ENCODE peak calls at places on chromosomes 7 and 10, in five cellular contexts. I is H9, W is IMR-90, A is mesenchymal stem cell, V is mesendoderm. S is an unnamed sample.

GRCh38 chr10:8489823-8490222 is 435.3 kb downstream of the GATA3 start:
- DNase-seq in V (peak), W (no peak), I (no peak), A (no peak), S (no peak)

GRCh38 chr7:134988161-134988560 is 1.9 kb downstream of the AGBL3 start:
- DNase-seq in I (no peak), W (no peak), V (no peak), A (no peak), S (no peak)

GRCh38 chr7:84219310-84219709 is 24.7 kb upstream of the SEMA3A start:
- DNase-seq in A (no peak), V (no peak), W (no peak), I (no peak), S (no peak)

GRCh38 chr10:73601486-73601921 is 10.4 kb upstream of the USP54 start:
- DNase-seq in A (no peak), W (peak), V (peak), I (peak), S (no peak)

GRCh38 chr10:7000063-7000462 is 410.8 kb downstream of the SFMBT2 start:
- DNase-seq in I (no peak), A (no peak), W (no peak), V (no peak), S (no peak)

GRCh38 chr7:152853236-152853635 is 93.7 kb downstream of the ACTR3B start:
- DNase-seq in A (no peak), V (no peak), I (no peak), W (no peak), S (no peak)

GRCh38 chr10:132294196-132294520 is 13.6 kb downstream of the STK32C start:
- DNase-seq in I (no peak), A (no peak), W (no peak), V (peak), S (no peak)

GRCh38 chr7:33716581-33717477 is 188.5 kb upstream of the BMPER start:
- DNase-seq in W (peak), I (no peak), A (peak), V (peak), S (peak)

GRCh38 chr7:69736411-69736810 is 138.1 kb downstream of the AUTS2 start:
- DNase-seq in W (no peak), I (no peak), A (no peak), V (no peak), S (no peak)

GRCh38 chr7:124784879-124785818 is 19.6 kb upstream of the GPR37 start:
- DNase-seq in W (peak), I (peak), V (peak), A (peak), S (peak)

GRCh38 chr7:95469850-95470249 is 15.9 kb upstream of the ASB4 start:
- DNase-seq in W (no peak), V (peak), A (no peak), I (no peak), S (no peak)

GRCh38 chr7:128117691-128118090 is 86.5 kb upstream of the LRRC4 start:
- DNase-seq in W (no peak), V (no peak), A (no peak), I (no peak), S (no peak)

GRCh38 chr10:62037166-62037831 is 135.8 kb downstream of the ARID5B start:
- DNase-seq in V (peak), A (peak), I (no peak), W (peak), S (no peak)

GRCh38 chr10:132257907-132258306 is 49.8 kb downstream of the STK32C start:
- DNase-seq in W (no peak), I (no peak), A (no peak), V (no peak), S (no peak)

GRCh38 chr7:106750773-106751172 is 89.8 kb upstream of the CCDC71L start:
- DNase-seq in W (no peak), A (no peak), I (no peak), V (no peak), S (no peak)

GRCh38 chr7:11833431-11833830 is 1.4 kb upstream of the THSD7A start:
- DNase-seq in A (no peak), I (no peak), V (peak), W (no peak), S (no peak)

GRCh38 chr10:3691482-3691881 is 93.5 kb downstream of the KLF6 start:
- DNase-seq in A (no peak), V (no peak), I (no peak), W (peak), S (no peak)

GRCh38 chr7:73973091-73973490 is 54.9 kb upstream of the ELN start:
- DNase-seq in W (no peak), V (no peak), A (no peak), I (no peak), S (no peak)

GRCh38 chr10:129958118-129958685 is 5.9 kb downstream of the EBF3 start:
- DNase-seq in V (peak), W (no peak), A (no peak), I (no peak), S (peak)

GRCh38 chr10:112548535-112549276 is 101.7 kb downstream of the VTI1A start:
- DNase-seq in A (no peak), V (no peak), I (no peak), W (no peak), S (no peak)

GRCh38 chr10:76126607-76127190 is 695.3 kb downstream of the LRMDA start:
- DNase-seq in A (peak), W (no peak), V (no peak), I (no peak), S (no peak)

GRCh38 chr10:59580257-59580863 is 129.3 kb downstream of the SLC16A9 start:
- DNase-seq in A (peak), W (peak), V (peak), I (no peak), S (no peak)

GRCh38 chr7:157795631-157796030 is 458.8 kb downstream of the DNAJB6 start:
- DNase-seq in V (no peak), I (peak), W (no peak), A (no peak), S (no peak)

GRCh38 chr7:29723599-29723998 is 82.7 kb upstream of the WIPF3 start:
- DNase-seq in A (peak), V (peak), I (no peak), W (peak), S (peak)

GRCh38 chr10:17006631-17007161 is 122.9 kb downstream of the CUBN start:
- DNase-seq in I (no peak), V (peak), W (peak), A (peak), S (no peak)

GRCh38 chr10:49111320-49111698 is 4.0 kb downstream of the VSTM4 start:
- DNase-seq in A (no peak), W (no peak), I (no peak), V (no peak), S (no peak)

GRCh38 chr10:31693499-31693898 is 235.1 kb downstream of the ARHGAP12 start:
- DNase-seq in W (no peak), A (no peak), V (no peak), I (no peak), S (no peak)

GRCh38 chr10:31152421-31153133 is 120.9 kb upstream of the ZNF438 start:
- DNase-seq in A (no peak), V (peak), I (no peak), W (no peak), S (no peak)

GRCh38 chr7:155921804-155922506 is 109.7 kb upstream of the SHH start:
- DNase-seq in I (peak), V (peak), W (no peak), A (no peak), S (no peak)

GRCh38 chr10:124417846-124418725 is 637 bp downstream of the OAT start:
- DNase-seq in W (peak), V (peak), I (peak), A (peak), S (peak)

GRCh38 chr7:111516612-111517011 is 45.7 kb downstream of the IMMP2L start:
- DNase-seq in A (no peak), V (no peak), W (no peak), I (no peak), S (no peak)

GRCh38 chr7:44391171-44391570 is 65.8 kb upstream of the CAMK2B start:
- DNase-seq in I (peak), W (no peak), V (no peak), A (no peak), S (no peak)

GRCh38 chr10:59177031-59177861 is 803 bp downstream of the PHYHIPL start:
- DNase-seq in I (peak), W (peak), V (peak), A (peak), S (peak)

GRCh38 chr7:77386165-77386824 is 29.9 kb downstream of the GSAP start:
- DNase-seq in V (no peak), A (no peak), W (no peak), I (no peak), S (no peak)

GRCh38 chr7:131556055-131556911 is at the start of gene PODXL:
- DNase-seq in A (peak), W (peak), V (peak), I (peak), S (peak)

GRCh38 chr7:135260930-135261721 is 27.5 kb downstream of the STRA8 start:
- DNase-seq in W (peak), I (peak), V (peak), A (no peak), S (no peak)

GRCh38 chr7:70259497-70259896 is 661.2 kb downstream of the AUTS2 start:
- DNase-seq in V (no peak), W (no peak), A (no peak), I (no peak), S (no peak)

GRCh38 chr10:21570761-21571521 is 36.9 kb downstream of the MLLT10 start:
- DNase-seq in A (no peak), W (no peak), I (no peak), V (no peak), S (no peak)

DNA sequence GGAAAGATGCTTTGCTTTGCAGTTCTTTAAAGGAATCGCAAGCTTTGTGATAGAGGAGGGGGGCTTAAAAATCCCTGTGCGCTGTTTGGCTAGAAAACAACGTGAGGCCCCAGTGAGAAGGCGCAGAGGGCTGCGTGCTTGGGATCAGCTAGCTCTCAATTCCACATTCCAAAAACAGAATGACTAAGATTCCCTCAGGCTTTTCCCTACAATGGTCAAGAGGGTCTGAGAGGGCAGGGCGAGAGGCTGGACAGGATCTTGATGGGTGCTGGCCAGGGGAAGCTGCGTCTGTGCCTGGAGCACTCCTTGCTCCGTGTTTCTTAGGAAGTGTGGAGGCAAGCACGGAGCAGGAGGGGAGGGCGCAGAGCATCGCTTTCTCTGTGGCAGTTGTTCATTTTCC is 72.1 kb upstream of the INHBA start:
- DNase-seq in I (no peak), A (no peak), V (no peak), W (no peak), S (no peak)
- H2BK5ac ChIP-seq in I (no peak), A (no peak), V (no peak), W (no peak), S (no peak)

GRCh38 chr10:109911903-109912302 is 11.4 kb downstream of the XPNPEP1 start:
- DNase-seq in A (no peak), V (no peak), W (no peak), I (no peak), S (no peak)
- H2BK5ac ChIP-seq in A (no peak), V (no peak), W (no peak), I (no peak), S (no peak)

GRCh38 chr7:50812847-50813475 is 30.3 kb upstream of the GRB10 start:
- DNase-seq in V (peak), A (peak), W (peak), I (no peak), S (no peak)
- H2BK5ac ChIP-seq in V (peak), A (no peak), W (no peak), I (no peak), S (no peak)

DNA sequence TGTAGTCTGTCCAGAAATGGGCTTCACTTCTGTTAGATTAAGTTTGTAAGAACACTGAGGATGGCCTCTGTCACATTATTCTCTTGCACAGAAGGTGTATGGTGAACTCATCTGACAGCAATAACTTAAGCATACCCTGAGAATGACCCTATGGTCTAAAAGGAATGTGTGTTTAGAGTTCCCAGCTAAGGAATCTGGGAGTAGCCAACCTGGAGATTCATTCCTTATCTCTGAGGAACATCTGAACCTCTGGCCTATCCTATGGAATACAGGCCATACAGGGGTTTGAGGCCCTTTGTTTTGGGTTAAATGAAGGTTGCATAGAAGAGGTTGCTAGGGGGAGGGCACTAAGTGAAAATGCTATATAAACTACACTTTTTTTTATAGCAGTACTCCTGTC is 41.4 kb downstream of the LAMB4 start:
- DNase-seq in A (peak), I (no peak), W (no peak), V (peak), S (no peak)
- H2BK5ac ChIP-seq in A (no peak), I (no peak), W (peak), V (no peak), S (no peak)

GRCh38 chr10:102394079-102394800 is 1.3 kb upstream of the NFKB2 start:
- DNase-seq in W (peak), I (peak), A (peak), V (peak), S (peak)
- H2BK5ac ChIP-seq in W (peak), I (no peak), A (no peak), V (no peak), S (no peak)

DNA sequence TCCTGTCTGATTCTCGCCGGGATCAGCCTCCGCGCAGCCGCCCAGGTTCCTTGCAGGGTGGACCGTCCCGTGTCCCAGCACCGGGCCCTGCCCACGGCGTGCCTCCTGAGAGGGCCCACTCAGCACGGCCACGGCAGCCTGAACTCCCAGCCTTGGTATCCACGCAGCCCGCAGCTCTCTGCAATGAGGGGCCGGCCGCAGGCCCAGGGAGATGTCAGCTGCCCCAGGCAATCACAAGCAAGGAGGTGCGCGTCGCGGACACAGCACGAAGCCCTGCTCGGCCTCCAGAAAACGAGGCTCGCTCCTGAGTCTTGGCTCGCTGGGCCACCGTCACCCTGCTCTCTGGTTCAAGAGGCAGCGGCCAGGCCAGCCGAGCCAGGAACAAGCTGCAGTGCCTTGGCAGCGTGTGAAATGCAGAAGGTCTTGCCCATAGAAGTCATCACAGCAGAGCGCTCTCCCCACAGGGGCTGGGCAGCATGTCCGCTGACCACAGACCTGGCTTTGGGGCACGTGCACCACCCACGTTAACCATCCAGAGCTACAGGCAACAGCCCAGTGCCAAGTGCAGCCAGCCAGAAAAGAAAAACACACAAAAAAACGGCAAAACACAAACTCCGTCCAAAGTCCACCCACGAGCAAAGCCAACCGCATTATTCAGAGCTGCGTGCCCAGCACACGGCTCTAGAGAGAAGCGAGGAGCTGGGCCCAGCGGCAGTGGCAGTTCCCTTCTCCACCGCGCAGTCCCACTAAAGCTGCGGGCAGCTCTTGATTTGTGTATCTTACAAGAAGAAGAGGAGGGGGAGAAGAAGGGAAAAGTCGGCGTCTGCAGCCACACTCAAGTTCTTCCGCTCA is 13.9 kb downstream of the GPER1 start:
- DNase-seq in I (no peak), W (no peak), V (no peak), A (no peak), S (no peak)
- H2BK5ac ChIP-seq in I (no peak), W (no peak), V (no peak), A (no peak), S (peak)